ENCODE peak calls at places on chromosome 3, in ten cellular contexts. F is T-helper 2 cell; K is CD4-positive, alpha-beta memory T cell; G is NCI-H1105; M is type B pancreatic cell; E is fibroblast of the conjunctiva; U is psoas muscle; C is HT1080; L is GDM1; R is endothelial cell. Y is an unnamed sample.

GRCh38 chr3:101509811-101510210 is 3.2 kb downstream of the SENP7 start:
- DNase-seq in F (no peak), K (no peak), G (no peak), M (no peak), E (peak), U (no peak), C (no peak), L (no peak), R (no peak), Y (peak)

GRCh38 chr3:34207826-34208225 is 409.4 kb downstream of the PDCD6IP start:
- DNase-seq in F (no peak), K (no peak), G (no peak), M (no peak), E (no peak), U (no peak), C (no peak), L (no peak), R (no peak), Y (no peak)

GRCh38 chr3:112171144-112171543 is 38.1 kb upstream of the GCSAM start:
- DNase-seq in F (no peak), K (no peak), G (no peak), M (no peak), E (no peak), U (no peak), C (no peak), L (no peak), R (no peak), Y (no peak)

GRCh38 chr3:179671709-179672337 is 19.0 kb downstream of the USP13 start:
- DNase-seq in F (no peak), K (no peak), G (no peak), M (no peak), E (no peak), U (peak), C (peak), L (no peak), R (no peak), Y (no peak)

GRCh38 chr3:72754582-72754981 is 93.7 kb downstream of the SHQ1 start:
- DNase-seq in F (no peak), K (no peak), G (no peak), M (no peak), E (no peak), U (no peak), C (no peak), L (no peak), R (no peak), Y (peak)

GRCh38 chr3:79187441-79187840 is 580.4 kb downstream of the ROBO1 start:
- DNase-seq in F (no peak), K (no peak), G (no peak), M (no peak), E (no peak), U (no peak), C (no peak), L (no peak), R (no peak), Y (no peak)

GRCh38 chr3:88433572-88433971 is 283.8 kb downstream of the C3orf38 start:
- DNase-seq in F (no peak), K (no peak), G (no peak), M (no peak), E (no peak), U (no peak), C (no peak), L (no peak), R (no peak), Y (no peak)

GRCh38 chr3:67876261-67876660 is 221.8 kb upstream of the SUCLG2 start:
- DNase-seq in F (no peak), K (no peak), G (no peak), M (no peak), E (no peak), U (no peak), C (no peak), L (no peak), R (no peak), Y (no peak)

GRCh38 chr3:97820780-97821179 is 1.0 kb upstream of the CRYBG3 start:
- DNase-seq in F (no peak), K (no peak), G (no peak), M (no peak), E (no peak), U (no peak), C (no peak), L (no peak), R (no peak), Y (no peak)

GRCh38 chr3:123322866-123323265 is 121.1 kb downstream of the SEC22A start:
- DNase-seq in F (no peak), K (no peak), G (no peak), M (no peak), E (no peak), U (no peak), C (no peak), L (no peak), R (no peak), Y (no peak)

GRCh38 chr3:30473374-30474051 is 132.9 kb upstream of the TGFBR2 start:
- DNase-seq in F (no peak), K (no peak), G (no peak), M (no peak), E (peak), U (peak), C (peak), L (no peak), R (no peak), Y (peak)

GRCh38 chr3:53577486-53577885 is 83.1 kb downstream of the CACNA1D start:
- DNase-seq in F (no peak), K (no peak), G (no peak), M (no peak), E (no peak), U (no peak), C (no peak), L (no peak), R (no peak), Y (no peak)

GRCh38 chr3:42501681-42502428 is 588 bp upstream of the VIPR1 start:
- DNase-seq in F (peak), K (peak), G (no peak), M (peak), E (no peak), U (peak), C (no peak), L (peak), R (peak), Y (peak)

GRCh38 chr3:72797773-72798543 is 50.3 kb downstream of the SHQ1 start:
- DNase-seq in F (no peak), K (no peak), G (peak), M (no peak), E (no peak), U (peak), C (no peak), L (no peak), R (no peak), Y (no peak)

GRCh38 chr3:30481241-30481640 is 125.2 kb upstream of the TGFBR2 start:
- DNase-seq in F (no peak), K (no peak), G (no peak), M (no peak), E (no peak), U (no peak), C (no peak), L (no peak), R (no peak), Y (no peak)

GRCh38 chr3:12963869-12964712 is 109.1 kb downstream of the IQSEC1 start:
- DNase-seq in F (no peak), K (no peak), G (peak), M (no peak), E (no peak), U (peak), C (no peak), L (no peak), R (no peak), Y (no peak)

GRCh38 chr3:134911611-134912604 is 116.8 kb downstream of the EPHB1 start:
- DNase-seq in F (no peak), K (no peak), G (no peak), M (no peak), E (no peak), U (no peak), C (no peak), L (no peak), R (no peak), Y (no peak)